ENCODE peak calls at places on chromosome 7, in five cellular contexts. One of them, this sample, is unnamed.
A peak's percentile ranks its signal among the peaks of the same experiment; 100 is the strongest.

GRCh38 chr7:132410385-132410784 is 165.9 kb downstream of the PLXNA4 start:
- DNase-seq in astrocyte of the spinal cord: no peak
- DNase-seq in GM12865: no peak
- DNase-seq in lower lobe of right lung: no peak
- DNase-seq in A549: no peak
- DNase-seq in this sample: no peak

GRCh38 chr7:40186586-40186985 is 51.8 kb downstream of the SUGCT start:
- DNase-seq in astrocyte of the spinal cord: no peak
- DNase-seq in GM12865: no peak
- DNase-seq in lower lobe of right lung: no peak
- DNase-seq in A549: no peak
- DNase-seq in this sample: no peak

GRCh38 chr7:46290374-46291061 is 369.4 kb upstream of the IGFBP3 start:
- DNase-seq in astrocyte of the spinal cord: no peak
- DNase-seq in GM12865: peak; percentile 25
- DNase-seq in lower lobe of right lung: no peak
- DNase-seq in A549: no peak
- DNase-seq in this sample: no peak

GRCh38 chr7:136857573-136857972 is 10.9 kb upstream of the CHRM2 start:
- DNase-seq in astrocyte of the spinal cord: peak; percentile 54
- DNase-seq in GM12865: no peak
- DNase-seq in lower lobe of right lung: no peak
- DNase-seq in A549: no peak
- DNase-seq in this sample: peak; percentile 15

GRCh38 chr7:38222481-38223096 is 44.5 kb downstream of the STARD3NL start:
- DNase-seq in astrocyte of the spinal cord: peak; percentile 69
- DNase-seq in GM12865: peak; percentile 73
- DNase-seq in lower lobe of right lung: no peak
- DNase-seq in A549: peak; percentile 48
- DNase-seq in this sample: peak; percentile 87

GRCh38 chr7:73974101-73974947 is 53.6 kb upstream of the ELN start:
- DNase-seq in astrocyte of the spinal cord: no peak
- DNase-seq in GM12865: no peak
- DNase-seq in lower lobe of right lung: peak; percentile 25
- DNase-seq in A549: no peak
- DNase-seq in this sample: no peak

GRCh38 chr7:116446179-116446855 is 53.2 kb upstream of the CAV2 start:
- DNase-seq in astrocyte of the spinal cord: no peak
- DNase-seq in GM12865: no peak
- DNase-seq in lower lobe of right lung: no peak
- DNase-seq in A549: no peak
- DNase-seq in this sample: no peak

GRCh38 chr7:98616381-98617050 is 569 bp upstream of the NPTX2 start:
- DNase-seq in astrocyte of the spinal cord: no peak
- DNase-seq in GM12865: no peak
- DNase-seq in lower lobe of right lung: no peak
- DNase-seq in A549: no peak
- DNase-seq in this sample: no peak

GRCh38 chr7:151174246-151175046 is 7.0 kb upstream of the GBX1 start:
- DNase-seq in astrocyte of the spinal cord: no peak
- DNase-seq in GM12865: no peak
- DNase-seq in lower lobe of right lung: no peak
- DNase-seq in A549: no peak
- DNase-seq in this sample: no peak

GRCh38 chr7:90830302-90830701 is 234.2 kb downstream of the CDK14 start:
- DNase-seq in astrocyte of the spinal cord: no peak
- DNase-seq in GM12865: no peak
- DNase-seq in lower lobe of right lung: no peak
- DNase-seq in A549: no peak
- DNase-seq in this sample: no peak

GRCh38 chr7:115387168-115387567 is 465.3 kb downstream of the MDFIC start:
- DNase-seq in astrocyte of the spinal cord: no peak
- DNase-seq in GM12865: no peak
- DNase-seq in lower lobe of right lung: no peak
- DNase-seq in A549: no peak
- DNase-seq in this sample: no peak

GRCh38 chr7:78062214-78062613 is 263.6 kb downstream of the PHTF2 start:
- DNase-seq in astrocyte of the spinal cord: no peak
- DNase-seq in GM12865: no peak
- DNase-seq in lower lobe of right lung: no peak
- DNase-seq in A549: no peak
- DNase-seq in this sample: no peak

GRCh38 chr7:78071821-78072590 is 273.4 kb downstream of the PHTF2 start:
- DNase-seq in astrocyte of the spinal cord: no peak
- DNase-seq in GM12865: no peak
- DNase-seq in lower lobe of right lung: peak; percentile 58
- DNase-seq in A549: no peak
- DNase-seq in this sample: no peak

GRCh38 chr7:78063758-78064157 is 265.2 kb downstream of the PHTF2 start:
- DNase-seq in astrocyte of the spinal cord: no peak
- DNase-seq in GM12865: no peak
- DNase-seq in lower lobe of right lung: no peak
- DNase-seq in A549: no peak
- DNase-seq in this sample: no peak

DNA sequence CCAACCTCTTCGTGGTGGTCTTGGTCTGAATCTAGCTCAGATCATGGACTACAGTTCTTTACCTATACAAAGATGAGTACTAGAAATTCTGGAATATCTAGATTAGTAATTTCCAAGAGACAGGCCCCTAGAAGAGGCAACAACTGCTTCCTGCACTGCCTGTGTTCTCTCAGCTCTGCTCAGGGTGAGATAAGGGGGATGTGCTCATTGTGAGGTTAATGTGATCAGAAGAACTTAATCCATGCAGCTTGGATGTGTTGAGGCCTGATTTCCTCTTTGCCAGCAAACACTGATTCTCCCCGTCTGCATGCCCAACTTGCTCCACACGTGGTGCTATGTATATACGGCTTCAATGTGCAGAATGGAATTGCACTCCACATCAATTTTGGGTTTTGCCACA is 268.0 kb downstream of the PHTF2 start:
- DNase-seq in astrocyte of the spinal cord: no peak
- DNase-seq in GM12865: no peak
- DNase-seq in lower lobe of right lung: no peak
- DNase-seq in A549: no peak
- DNase-seq in this sample: no peak
- TF ChIP-seq CTCF in astrocyte of the spinal cord: no peak
- TF ChIP-seq CTCF in GM12865: no peak
- TF ChIP-seq CTCF in lower lobe of right lung: no peak
- TF ChIP-seq CTCF in A549: no peak
- TF ChIP-seq CTCF in this sample: no peak

DNA sequence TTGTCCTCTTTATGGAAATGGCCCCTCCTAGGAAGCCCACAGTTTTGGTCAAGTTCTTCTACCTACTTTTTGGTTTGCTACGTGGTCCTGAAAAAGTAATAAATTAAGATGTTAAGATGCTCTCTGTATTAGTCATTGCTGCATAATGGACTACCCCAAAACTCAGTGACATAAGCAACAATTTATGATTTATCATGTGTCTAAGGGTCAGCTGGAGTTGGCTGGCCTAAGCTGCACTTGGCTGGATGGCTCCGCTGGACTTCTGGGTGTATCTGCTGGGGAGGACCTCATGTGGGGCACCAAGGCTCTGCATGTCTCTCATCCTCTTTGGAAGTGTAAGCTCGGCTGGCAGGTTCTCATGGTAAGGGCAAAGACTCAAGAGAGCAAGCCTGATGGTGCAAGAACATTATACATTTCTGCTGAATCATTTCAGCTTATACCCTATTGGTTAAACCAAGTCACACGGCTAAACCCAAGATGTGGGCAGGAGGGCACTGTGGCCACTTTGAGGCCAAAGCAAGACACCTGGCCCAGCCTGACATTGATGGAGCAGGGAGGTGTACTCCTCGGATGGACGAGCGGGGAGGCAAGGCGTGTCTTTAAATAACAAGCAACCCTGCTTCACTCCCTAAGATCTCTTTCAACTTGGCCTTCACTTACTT is 47.7 kb downstream of the TBXAS1 start:
- DNase-seq in astrocyte of the spinal cord: no peak
- DNase-seq in GM12865: no peak
- DNase-seq in lower lobe of right lung: no peak
- DNase-seq in A549: no peak
- DNase-seq in this sample: no peak
- H3K4me3 ChIP-seq in astrocyte of the spinal cord: no peak overlapping the region
- H3K4me3 ChIP-seq in GM12865: no peak overlapping the region
- H3K4me3 ChIP-seq in lower lobe of right lung: no peak overlapping the region
- H3K4me3 ChIP-seq in A549: no peak overlapping the region
- H3K4me3 ChIP-seq in this sample: no peak overlapping the region

DNA sequence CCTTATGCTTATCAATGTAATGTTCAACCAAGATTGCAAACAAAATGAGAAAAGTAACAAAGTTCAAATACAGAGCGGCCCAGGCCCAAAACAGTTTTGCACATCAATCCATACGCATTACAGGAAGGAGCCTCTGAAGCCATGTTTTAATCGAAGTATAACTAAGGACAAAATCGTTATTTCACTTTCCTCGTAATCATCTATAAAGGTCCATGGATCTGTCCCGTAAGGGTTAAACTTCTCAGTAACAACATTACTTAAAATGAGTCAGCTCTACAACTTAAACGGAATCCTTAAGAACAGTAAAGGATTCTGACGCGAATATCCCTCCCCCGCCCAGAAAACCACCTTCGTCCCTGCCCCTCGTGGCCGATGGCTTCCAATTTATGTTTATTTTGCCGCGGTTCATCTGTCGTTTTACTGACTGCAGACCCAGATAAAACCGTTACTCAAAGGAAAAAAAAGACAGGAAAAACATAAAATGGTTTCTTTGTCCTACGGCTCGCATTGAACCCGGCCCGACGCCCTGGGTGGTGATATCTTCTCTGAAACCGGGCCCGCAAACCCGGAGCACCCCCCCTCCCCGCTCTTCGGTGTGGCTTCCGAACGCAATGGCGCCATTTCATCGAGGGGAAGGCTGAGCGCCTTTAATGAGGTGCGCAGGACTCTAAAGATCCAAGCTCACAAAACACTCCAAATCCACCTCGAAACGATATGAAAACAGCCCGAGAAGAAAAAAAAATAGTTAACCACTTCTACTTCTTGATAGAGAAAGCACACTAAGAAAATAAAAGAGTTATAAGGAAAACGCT is 1.0 kb downstream of the HNRNPA2B1 start:
- DNase-seq in astrocyte of the spinal cord: no peak
- DNase-seq in GM12865: peak; percentile 72
- DNase-seq in lower lobe of right lung: peak; percentile 77
- DNase-seq in A549: no peak
- DNase-seq in this sample: no peak
- TF ChIP-seq CTCF in astrocyte of the spinal cord: no peak
- TF ChIP-seq CTCF in GM12865: no peak
- TF ChIP-seq CTCF in lower lobe of right lung: no peak
- TF ChIP-seq CTCF in A549: no peak
- TF ChIP-seq CTCF in this sample: no peak

GRCh38 chr7:148367701-148368475 is 222.7 kb upstream of the C7orf33 start:
- DNase-seq in astrocyte of the spinal cord: no peak
- DNase-seq in GM12865: no peak
- DNase-seq in lower lobe of right lung: no peak
- DNase-seq in A549: no peak
- DNase-seq in this sample: no peak
- H3K4me3 ChIP-seq in astrocyte of the spinal cord: no peak overlapping the region
- H3K4me3 ChIP-seq in GM12865: no peak overlapping the region
- H3K4me3 ChIP-seq in lower lobe of right lung: no peak overlapping the region
- H3K4me3 ChIP-seq in A549: no peak overlapping the region
- H3K4me3 ChIP-seq in this sample: no peak overlapping the region

GRCh38 chr7:134458341-134458805 is 527 bp downstream of the AKR1B1 start:
- DNase-seq in astrocyte of the spinal cord: peak; percentile 44
- DNase-seq in GM12865: peak; percentile 72
- DNase-seq in lower lobe of right lung: peak; percentile 56
- DNase-seq in A549: peak; percentile 87
- DNase-seq in this sample: no peak
- TF ChIP-seq CTCF in astrocyte of the spinal cord: peak; percentile 41
- TF ChIP-seq CTCF in GM12865: peak; percentile 41
- TF ChIP-seq CTCF in lower lobe of right lung: no peak
- TF ChIP-seq CTCF in A549: peak; percentile 45
- TF ChIP-seq CTCF in this sample: no peak